ENCODE peak calls at places on chromosomes 4 and X, in four cellular contexts. Y, L, G and F are unnamed samples.

GRCh38 chr4:74444891-74445642 is at the start of gene AREG:
- DNase-seq in Y (peak), G (peak), L (peak), F (no peak)

GRCh38 chr4:23700197-23700596 is 189.7 kb downstream of the PPARGC1A start:
- DNase-seq in G (no peak), L (no peak), Y (no peak), F (no peak)

GRCh38 chr4:9938933-9939332 is 82.4 kb downstream of the SLC2A9 start:
- DNase-seq in L (no peak), Y (no peak), G (no peak), F (no peak)

GRCh38 chr4:111074523-111075114 is 451.7 kb upstream of the PITX2 start:
- DNase-seq in G (no peak), Y (no peak), L (no peak), F (no peak)

GRCh38 chr4:109155682-109156243 is 146.7 kb downstream of the COL25A1 start:
- DNase-seq in L (no peak), G (no peak), Y (no peak), F (no peak)

GRCh38 chr4:147854154-147854553 is 122.3 kb downstream of the ARHGAP10 start:
- DNase-seq in L (no peak), G (no peak), Y (no peak), F (no peak)

GRCh38 chr4:174318829-174319764 is 35.4 kb downstream of the CEP44 start:
- DNase-seq in G (no peak), Y (no peak), L (no peak), F (no peak)

GRCh38 chr4:74408639-74409038 is 36.3 kb upstream of the AREG start:
- DNase-seq in G (no peak), Y (no peak), L (no peak), F (no peak)

GRCh38 chr4:98481167-98481566 is 177.2 kb downstream of the TSPAN5 start:
- DNase-seq in L (no peak), G (no peak), Y (no peak), F (no peak)

GRCh38 chrX:5852941-5853340 is 375.7 kb downstream of the NLGN4X start:
- DNase-seq in Y (no peak), L (no peak), G (no peak), F (no peak)

GRCh38 chr4:100099746-100100145 is 90.5 kb downstream of the DDIT4L start:
- DNase-seq in G (no peak), Y (no peak), L (no peak), F (no peak)

GRCh38 chr4:120850048-120850599 is 72.4 kb downstream of the PRDM5 start:
- DNase-seq in L (no peak), G (peak), Y (no peak), F (peak)

GRCh38 chr4:13705521-13706035 is 78.1 kb upstream of the BOD1L1 start:
- DNase-seq in L (no peak), G (no peak), Y (peak), F (no peak)

GRCh38 chrX:49876750-49877149 is 2.5 kb upstream of the USP27X start:
- DNase-seq in Y (no peak), G (no peak), L (no peak), F (no peak)

GRCh38 chr4:157804986-157805385 is 367.8 kb downstream of the GASK1B start:
- DNase-seq in L (no peak), Y (no peak), G (no peak), F (no peak)

GRCh38 chr4:112086036-112086434 is 59.2 kb upstream of the FAM241A start:
- DNase-seq in L (no peak), Y (no peak), G (no peak), F (no peak)

GRCh38 chr4:66307641-66308438 is 637.6 kb upstream of the EPHA5 start:
- DNase-seq in G (no peak), Y (peak), L (no peak), F (no peak)

GRCh38 chr4:168631241-168632151 is 134.6 kb downstream of the PALLD start:
- DNase-seq in L (no peak), G (no peak), Y (peak), F (no peak)

GRCh38 chrX:48958635-48959094 is 1.3 kb upstream of the OTUD5 start:
- DNase-seq in L (no peak), G (no peak), Y (no peak), F (no peak)

GRCh38 chrX:331772-332495 is 13.3 kb upstream of the GTPBP6 start:
- DNase-seq in Y (peak), L (no peak), G (no peak), F (no peak)
- H3K4me3 ChIP-seq in Y (no peak), L (peak), G (no peak), F (no peak)

DNA sequence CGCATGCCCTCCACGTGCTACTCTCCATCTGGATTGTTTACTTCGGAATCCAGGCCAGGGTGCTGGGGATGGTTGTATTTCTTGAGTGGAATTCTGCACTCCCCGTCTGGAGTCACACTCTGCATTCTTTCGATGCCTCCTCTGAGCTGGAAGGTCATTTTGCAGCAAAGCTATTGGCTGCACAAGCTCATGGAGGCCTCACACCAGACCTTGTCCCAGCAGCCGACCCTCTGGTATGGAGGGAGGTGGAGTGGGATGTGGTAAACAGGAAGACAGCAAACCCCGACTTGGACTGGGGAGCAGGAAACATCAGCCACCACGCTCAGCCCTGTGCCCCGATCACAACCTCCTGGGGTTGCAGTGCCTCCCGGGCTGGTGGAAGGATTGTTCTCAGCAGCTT is 225.3 kb upstream of the LNX1 start:
- DNase-seq in L (no peak), Y (no peak), G (no peak), F (peak)
- TF ChIP-seq CTCF in L (no peak), Y (no peak), G (no peak), F (no peak)

DNA sequence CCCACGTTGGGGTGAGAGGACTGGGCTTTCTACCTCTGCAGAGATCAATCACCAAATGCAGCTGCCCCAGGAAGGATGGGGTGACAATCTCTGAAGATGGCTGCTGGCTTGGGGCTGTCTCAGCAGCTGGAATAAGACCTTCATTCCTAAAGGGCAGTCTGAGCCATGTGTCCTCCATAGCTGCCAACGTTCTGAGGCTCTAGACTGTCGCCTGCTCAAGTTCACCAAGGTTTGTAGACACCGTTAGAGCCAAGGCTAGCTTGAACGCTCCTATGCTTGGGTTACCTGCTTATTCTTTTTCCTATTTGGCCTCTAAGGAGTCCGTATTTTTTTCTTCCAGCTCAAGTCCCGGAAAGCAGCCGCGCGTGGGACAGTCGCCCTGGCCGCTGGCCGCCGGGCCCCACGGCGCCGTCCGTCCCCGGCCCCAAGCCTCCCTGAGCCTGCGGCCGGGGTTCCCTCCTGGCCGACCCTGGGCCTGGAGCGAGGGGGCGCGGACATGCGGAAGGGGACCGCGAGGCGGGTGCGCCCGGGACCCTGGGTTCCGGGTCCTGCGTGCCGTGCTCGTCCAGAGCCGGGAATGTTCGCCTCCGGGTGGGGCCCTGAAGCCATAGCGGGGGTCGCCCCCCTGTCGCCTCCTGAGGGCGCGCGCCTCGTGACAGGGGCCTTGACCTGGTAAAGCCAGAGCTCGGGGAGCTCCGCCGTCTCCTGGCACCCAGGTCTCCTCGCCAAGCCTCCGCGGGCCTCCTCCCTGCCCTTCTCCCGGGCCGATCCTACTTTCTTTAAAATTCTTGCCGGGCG is 23.3 kb downstream of the MRFAP1 start:
- DNase-seq in G (no peak), Y (no peak), L (no peak), F (no peak)
- H3K4me3 ChIP-seq in G (peak), Y (no peak), L (peak), F (no peak)

GRCh38 chr4:137181293-137181899 is 350.9 kb downstream of the PCDH18 start:
- DNase-seq in L (no peak), G (no peak), Y (no peak), F (no peak)

GRCh38 chr4:137180349-137180748 is 351.9 kb downstream of the PCDH18 start:
- DNase-seq in Y (no peak), L (no peak), G (no peak), F (no peak)
- TF ChIP-seq CTCF in Y (no peak), L (no peak), G (no peak), F (no peak)